ENCODE peak calls at places on chromosomes 2 and 18, in four cellular contexts. M, I, O and F are unnamed samples.

GRCh38 chr2:8544786-8545631 is 136.8 kb upstream of the ID2 start:
- DNase-seq in M (peak; percentile 35), O (no peak), I (peak; percentile 62), F (no peak)

GRCh38 chr2:212052412-212053159 is 486.0 kb downstream of the ERBB4 start:
- DNase-seq in O (no peak), I (no peak), M (no peak), F (no peak)

GRCh38 chr2:95024960-95025405 is 525 bp upstream of the MAL start:
- DNase-seq in M (no peak), O (no peak), I (no peak), F (no peak)

GRCh38 chr2:230893881-230894781 is 29.4 kb downstream of the ITM2C start:
- DNase-seq in O (no peak), I (no peak), M (no peak), F (no peak)

GRCh38 chr18:48539406-48540328 is 836 bp downstream of the CTIF start:
- DNase-seq in M (no peak), I (no peak), O (peak; percentile 79), F (no peak)

GRCh38 chr2:158394453-158394852 is 62.1 kb downstream of the CCDC148 start:
- DNase-seq in O (no peak), I (no peak), M (no peak), F (no peak)

GRCh38 chr2:72938455-72938854 is 21.1 kb downstream of the EMX1 start:
- DNase-seq in O (no peak), I (no peak), M (no peak), F (no peak)

GRCh38 chr18:12296457-12296856 is 11.6 kb upstream of the TUBB6 start:
- DNase-seq in O (no peak), I (no peak), M (no peak), F (no peak)

GRCh38 chr2:132651115-132652099 is 18.6 kb downstream of the LYPD1 start:
- DNase-seq in I (no peak), O (no peak), M (peak; percentile 59), F (peak; percentile 59)

GRCh38 chr2:177758591-177759371 is 313.8 kb downstream of the PDE11A start:
- DNase-seq in M (peak; percentile 16), O (peak; percentile 62), I (no peak), F (peak; percentile 56)

GRCh38 chr2:178513876-178514275 is 33.6 kb downstream of the PLEKHA3 start:
- DNase-seq in M (no peak), O (no peak), I (no peak), F (no peak)

GRCh38 chr2:15127876-15128275 is 433.3 kb downstream of the NBAS start:
- DNase-seq in I (no peak), M (no peak), O (no peak), F (no peak)

GRCh38 chr18:60966876-60967275 is 366.4 kb upstream of the CDH20 start:
- DNase-seq in I (no peak), M (no peak), O (no peak), F (no peak)

GRCh38 chr18:35697869-35698268 is 116.3 kb downstream of the GALNT1 start:
- DNase-seq in O (no peak), M (no peak), I (no peak), F (no peak)

GRCh38 chr18:47263828-47264314 is 12.4 kb upstream of the SKOR2 start:
- DNase-seq in M (no peak), O (peak; percentile 76), I (no peak), F (no peak)

GRCh38 chr2:73987109-73987947 is 2.6 kb downstream of the TET3 start:
- DNase-seq in I (no peak), O (no peak), M (no peak), F (no peak)

GRCh38 chr2:238927746-238928519 is 80.0 kb downstream of the TWIST2 start:
- DNase-seq in O (no peak), M (no peak), I (no peak), F (no peak)

GRCh38 chr2:238926761-238927611 is 79.1 kb downstream of the TWIST2 start:
- DNase-seq in O (no peak), I (no peak), M (no peak), F (no peak)

GRCh38 chr2:238930216-238930615 is 82.3 kb downstream of the TWIST2 start:
- DNase-seq in M (no peak), O (no peak), I (no peak), F (no peak)

GRCh38 chr2:238928520-238929241 is 80.8 kb downstream of the TWIST2 start:
- DNase-seq in M (no peak), I (no peak), O (no peak), F (no peak)

DNA sequence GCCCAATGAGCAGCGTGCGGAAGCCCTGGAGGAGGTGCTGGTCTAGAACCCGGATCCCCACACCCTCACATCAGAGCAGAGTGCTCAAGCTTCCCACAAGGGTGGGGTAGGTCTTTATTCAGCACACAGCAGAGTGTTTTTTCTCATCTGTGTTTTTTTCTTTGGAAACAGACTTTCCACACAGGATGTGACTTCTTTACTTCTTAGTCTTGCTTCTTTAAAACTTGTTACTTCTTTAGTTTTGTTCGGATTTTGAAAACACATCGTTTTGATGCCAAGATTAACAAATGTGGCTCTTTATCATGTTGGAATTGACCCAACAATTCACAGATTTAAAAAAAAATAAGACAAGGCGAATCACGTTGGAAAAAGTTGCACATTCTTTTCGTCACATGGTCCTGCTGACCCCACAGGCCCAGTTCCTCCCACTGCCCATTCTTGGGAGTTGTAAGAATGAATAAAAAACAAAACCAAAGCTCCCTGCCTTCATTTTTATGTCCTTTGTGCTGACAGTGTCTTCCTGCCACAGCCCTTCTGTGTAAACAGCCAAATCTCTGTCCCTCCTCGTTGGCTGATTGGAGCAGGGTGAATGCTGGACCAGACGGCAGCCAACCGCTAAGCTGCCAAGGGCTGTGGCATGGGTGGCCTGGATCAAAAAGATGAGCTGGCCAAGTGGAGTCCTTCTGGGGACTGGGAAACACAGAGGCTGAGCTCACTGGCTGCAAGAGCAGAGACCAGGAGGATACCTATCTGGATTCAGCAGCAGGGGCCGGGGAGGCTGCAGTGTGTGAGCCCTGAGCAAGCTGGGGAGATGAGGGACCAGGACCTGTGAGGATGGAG is 81.6 kb downstream of the TWIST2 start:
- DNase-seq in I (no peak), O (no peak), M (no peak), F (no peak)
- TF ChIP-seq SUZ12 in I (no peak), O (no peak), M (no peak), F (no peak)

DNA sequence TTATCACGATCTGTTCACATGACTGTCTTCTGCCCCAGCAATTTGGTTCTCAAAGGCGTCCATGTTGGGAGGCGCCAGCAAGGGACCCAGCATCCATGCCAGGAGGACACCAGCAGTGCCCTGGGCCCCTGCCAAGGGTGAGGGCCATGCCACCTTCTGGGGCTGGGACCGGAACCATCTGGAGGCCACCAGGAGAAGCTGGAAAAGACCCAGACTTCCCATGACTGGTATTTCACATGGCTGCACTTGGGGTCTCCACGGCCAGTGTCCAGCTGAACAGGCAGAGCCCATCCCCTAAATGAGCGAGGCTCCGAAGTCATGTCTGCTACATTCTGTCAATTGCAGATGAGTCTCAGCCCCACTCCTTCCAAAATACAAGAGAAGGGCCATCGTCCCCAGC is 306.8 kb upstream of the HS6ST1 start:
- DNase-seq in I (no peak), M (no peak), O (no peak), F (no peak)
- H3K9ac ChIP-seq in I (no peak overlapping the region), M (no peak overlapping the region), O (no peak overlapping the region), F (no peak overlapping the region)

DNA sequence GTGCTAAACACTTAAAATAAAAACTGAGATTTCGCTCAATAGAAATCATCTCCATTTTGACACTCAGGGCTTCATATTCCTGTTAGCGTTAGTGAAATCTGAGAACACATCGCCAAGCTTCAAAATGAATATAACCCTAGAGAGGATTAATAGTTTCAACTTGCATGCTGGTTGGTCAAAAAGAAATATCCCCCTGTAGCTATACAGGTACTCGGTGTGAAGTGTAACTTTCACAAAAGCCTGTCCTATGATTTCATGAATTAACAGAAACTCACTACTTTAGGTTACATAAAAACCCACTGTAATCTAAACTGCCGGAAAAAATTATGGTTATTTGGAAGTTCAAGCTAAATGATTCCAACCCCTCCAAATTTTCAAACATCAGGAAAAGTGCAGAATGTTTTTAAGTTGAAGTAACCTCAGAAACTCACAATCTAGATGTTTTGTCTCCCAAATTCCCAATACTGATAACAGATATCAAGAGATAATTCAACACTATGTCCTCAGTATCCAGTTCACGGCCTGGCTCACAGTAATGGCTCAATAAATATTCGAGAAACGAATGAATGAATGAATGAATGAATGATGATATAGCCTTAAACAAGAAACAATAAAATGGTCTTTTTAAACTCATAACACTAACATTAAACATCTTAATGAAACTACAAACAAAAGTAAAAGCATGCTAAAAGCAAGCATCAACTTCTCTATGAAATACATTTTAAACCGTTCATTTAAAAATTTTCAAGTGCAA is 2.5 kb downstream of the TLK1 start:
- DNase-seq in M (no peak), I (no peak), O (no peak), F (no peak)
- H3K4me3 ChIP-seq in M (peak overlapping the region; percentile 90), I (peak overlapping the region; percentile 90), O (peak overlapping the region; percentile 87), F (peak overlapping the region; percentile 94)

GRCh38 chr2:190563109-190563508 is 28.6 kb upstream of the NEMP2 start:
- DNase-seq in M (no peak), I (no peak), O (no peak), F (no peak)
- TF ChIP-seq SUZ12 in M (no peak), I (no peak), O (no peak), F (no peak)

GRCh38 chr2:86143926-86144685 is 38.1 kb downstream of the PTCD3 start:
- DNase-seq in M (no peak), O (no peak), I (no peak), F (no peak)
- H3K9ac ChIP-seq in M (no peak overlapping the region), O (no peak overlapping the region), I (no peak overlapping the region), F (no peak overlapping the region)

DNA sequence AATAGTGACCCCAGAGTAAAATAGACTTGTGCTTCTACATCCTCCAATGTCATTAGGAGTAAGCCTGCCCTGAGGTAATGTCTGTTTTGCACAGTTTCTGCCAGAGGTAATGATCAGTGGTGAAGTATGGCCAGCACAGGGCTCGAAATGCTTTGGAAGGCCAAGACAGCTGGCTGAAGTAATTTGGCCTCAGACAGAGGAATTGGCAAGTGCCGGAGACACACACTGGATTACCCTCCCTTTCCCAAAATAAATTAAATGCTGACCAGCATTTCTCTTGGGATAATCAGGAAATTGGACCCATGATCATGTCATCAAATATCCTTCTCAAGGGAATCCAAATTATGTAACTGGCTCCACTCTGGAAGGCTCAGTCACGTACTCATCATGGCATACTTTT is 379.0 kb upstream of the CHST9 start:
- DNase-seq in I (no peak), O (no peak), M (no peak), F (no peak)
- H3K4me3 ChIP-seq in I (no peak overlapping the region), O (no peak overlapping the region), M (no peak overlapping the region), F (no peak overlapping the region)

GRCh38 chr2:101253013-101253712 is 477 bp downstream of the CNOT11 start:
- DNase-seq in M (no peak), I (no peak), O (no peak), F (peak; percentile 39)
- TF ChIP-seq SUZ12 in M (no peak), I (no peak), O (no peak), F (no peak)

DNA sequence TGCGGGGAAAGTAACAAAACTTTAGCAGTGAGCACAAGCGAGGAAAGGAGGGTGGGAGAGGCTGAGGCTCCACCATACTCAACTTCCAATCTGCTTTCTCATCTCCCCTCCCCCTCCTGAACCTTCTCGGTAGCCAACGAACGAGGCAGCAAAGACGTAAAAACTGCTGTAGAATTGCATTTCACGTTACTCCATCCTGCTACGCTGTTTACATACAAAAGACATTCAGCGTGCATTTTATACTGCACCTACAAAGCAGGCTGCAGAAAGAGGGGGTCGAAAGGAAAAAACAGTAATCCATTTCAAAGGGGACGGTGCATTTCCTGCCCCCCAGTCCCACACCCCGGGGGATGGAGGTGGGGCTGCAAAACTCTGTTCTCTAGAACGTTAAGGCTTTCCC is 1.1 kb downstream of the EFEMP1 start:
- DNase-seq in M (no peak), I (no peak), O (peak; percentile 48), F (no peak)
- H3K9ac ChIP-seq in M (no peak overlapping the region), I (no peak overlapping the region), O (peak overlapping the region; percentile 15), F (no peak overlapping the region)